ENCODE peak calls at places on chromosomes 7 and 10, in four cellular contexts. M is GM12891, S is K562, N is GM12878. C is an unnamed sample.

GRCh38 chr7:8125680-8126444 is 136.1 kb downstream of the ICA1 start:
- DNase-seq in S (no peak), M (peak), N (peak), C (no peak)

GRCh38 chr7:155069992-155070827 is at the start of gene HTR5A:
- DNase-seq in N (peak), S (peak), M (peak), C (peak)

GRCh38 chr10:62972103-62972502 is 155.9 kb upstream of the EGR2 start:
- DNase-seq in S (no peak), N (no peak), M (no peak), C (no peak)

GRCh38 chr10:124158592-124158991 is 65.2 kb upstream of the CHST15 start:
- DNase-seq in N (no peak), S (peak), M (no peak), C (no peak)

GRCh38 chr10:68333452-68333851 is 724 bp upstream of the PBLD start:
- DNase-seq in N (no peak), S (no peak), M (no peak), C (no peak)

GRCh38 chr10:86368046-86368445 is 1.5 kb upstream of the GRID1 start:
- DNase-seq in N (no peak), M (no peak), S (no peak), C (no peak)

GRCh38 chr10:69696073-69696731 is 66.2 kb downstream of the FAM241B start:
- DNase-seq in S (peak), M (no peak), N (no peak), C (peak)

GRCh38 chr7:99362801-99363200 is 11.7 kb upstream of the ARPC1B start:
- DNase-seq in S (peak), M (no peak), N (no peak), C (no peak)

GRCh38 chr10:43728425-43728824 is 79.7 kb upstream of the ZNF32 start:
- DNase-seq in S (no peak), M (no peak), N (no peak), C (no peak)

GRCh38 chr7:141200191-141201108 is 126.6 kb downstream of the TMEM178B start:
- DNase-seq in N (no peak), M (no peak), S (no peak), C (no peak)

GRCh38 chr7:45162943-45163691 is 5.5 kb downstream of the RAMP3 start:
- DNase-seq in S (no peak), N (no peak), M (no peak), C (no peak)

GRCh38 chr7:146090023-146090645 is 26.5 kb upstream of the CNTNAP2 start:
- DNase-seq in S (peak), M (peak), N (no peak), C (no peak)

GRCh38 chr7:30116771-30117170 is 18.0 kb upstream of the MTURN start:
- DNase-seq in N (no peak), M (no peak), S (no peak), C (no peak)
- TF ChIP-seq POLR2AphosphoS5 in N (no peak), M (no peak), S (no peak), C (no peak)

DNA sequence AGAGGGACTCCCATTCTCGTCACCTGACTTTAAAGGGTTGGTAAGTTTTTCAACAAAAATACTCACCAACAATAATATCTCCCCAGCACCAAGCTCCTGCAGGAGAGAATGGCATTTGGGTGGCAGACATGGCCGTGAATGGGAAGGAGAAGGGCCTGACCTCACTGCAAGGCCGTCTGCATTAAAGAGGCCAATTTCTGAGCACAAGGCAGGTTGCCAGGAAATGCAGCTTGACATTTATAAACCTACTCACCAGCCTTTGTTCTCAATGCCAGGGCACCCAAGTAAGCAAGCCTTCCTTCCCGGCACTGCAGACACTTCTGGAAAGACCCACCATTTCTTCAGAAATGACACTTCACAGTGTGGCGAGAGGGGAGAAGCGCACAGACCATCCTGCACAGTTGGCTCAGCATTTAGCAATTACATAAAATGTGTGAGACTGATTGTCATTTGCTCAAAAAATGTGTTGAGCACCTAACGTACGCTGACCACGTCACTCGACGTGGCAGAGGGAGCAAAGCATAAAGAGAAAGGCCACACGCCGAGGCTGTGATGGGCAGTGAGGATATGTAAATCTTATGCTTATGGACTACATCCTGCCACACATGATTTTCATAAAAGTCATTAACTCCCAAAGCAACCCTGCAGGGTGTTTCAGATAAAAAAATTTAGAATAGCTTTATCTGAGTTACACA is 544.0 kb downstream of the PTPRN2 start:
- DNase-seq in N (no peak), S (no peak), M (no peak), C (no peak)
- TF ChIP-seq SPI1 in N (no peak), S (no peak), M (no peak), C (no peak)

GRCh38 chr10:77409697-77410471 is 227.7 kb downstream of the KCNMA1 start:
- DNase-seq in S (no peak), M (no peak), N (no peak), C (no peak)
- TF ChIP-seq POLR2AphosphoS5 in S (no peak), M (no peak), N (no peak), C (no peak)

GRCh38 chr10:122727426-122727825 is 27.8 kb upstream of the C10orf120 start:
- DNase-seq in M (no peak), S (no peak), N (no peak), C (no peak)
- TF ChIP-seq SPI1 in M (no peak), S (no peak), N (no peak), C (no peak)

GRCh38 chr10:79129361-79129997 is 60.7 kb downstream of the ZMIZ1 start:
- DNase-seq in M (no peak), N (no peak), S (peak), C (peak)

GRCh38 chr10:79128241-79128922 is 59.6 kb downstream of the ZMIZ1 start:
- DNase-seq in M (no peak), N (no peak), S (no peak), C (no peak)

GRCh38 chr10:79128923-79129305 is 60.1 kb downstream of the ZMIZ1 start:
- DNase-seq in N (no peak), S (no peak), M (no peak), C (no peak)

GRCh38 chr10:79126351-79126750 is 57.6 kb downstream of the ZMIZ1 start:
- DNase-seq in M (no peak), N (no peak), S (no peak), C (no peak)

GRCh38 chr10:79127151-79127961 is 58.6 kb downstream of the ZMIZ1 start:
- DNase-seq in N (no peak), S (peak), M (no peak), C (peak)
- TF ChIP-seq POLR2AphosphoS5 in N (no peak), S (no peak), M (no peak), C (no peak)

GRCh38 chr10:132591166-132591971 is 53.8 kb downstream of the INPP5A start:
- DNase-seq in M (no peak), N (no peak), S (no peak), C (no peak)
- TF ChIP-seq SPI1 in M (no peak), N (no peak), S (no peak), C (no peak)